ENCODE peak calls at places on chromosome 17, in nine cellular contexts. D is left ventricle myocardium inferior, A is RWPE1, G is breast epithelium, U is tibial nerve, R is adrenal gland, H is body of pancreas, K is heart left ventricle, E is PC-3. T is an unnamed sample.

GRCh38 chr17:17098426-17099035 is 56.3 kb downstream of the MPRIP start:
- DNase-seq in U (peak; percentile 29), K (peak; percentile 75), D (peak; percentile 71), H (no peak), E (no peak), A (no peak), G (no peak), R (no peak), T (no peak)

GRCh38 chr17:83181991-83182619 is 102.7 kb downstream of the METRNL start:
- DNase-seq in K (no peak), G (no peak), E (no peak), D (no peak), H (peak; percentile 1), R (peak; percentile 17), A (no peak), U (peak; percentile 3), T (no peak)

GRCh38 chr17:80850817-80851216 is 140.8 kb upstream of the CHMP6 start:
- DNase-seq in K (no peak), D (no peak), E (no peak), H (no peak), A (no peak), R (no peak), G (no peak), U (no peak), T (no peak)

GRCh38 chr17:7027335-7027734 is 4.5 kb downstream of the BCL6B start:
- DNase-seq in D (no peak), E (no peak), U (no peak), A (no peak), R (no peak), K (no peak), G (no peak), H (no peak), T (no peak)

GRCh38 chr17:20206591-20206990 is 197.4 kb downstream of the SPECC1 start:
- DNase-seq in D (no peak), H (no peak), R (no peak), U (no peak), A (peak; percentile 54), K (no peak), E (peak; percentile 91), G (no peak), T (no peak)

GRCh38 chr17:6085812-6086211 is 15.6 kb downstream of the WSCD1 start:
- DNase-seq in H (no peak), K (no peak), D (no peak), G (no peak), R (no peak), U (no peak), E (no peak), A (no peak), T (no peak)

GRCh38 chr17:70353408-70354092 is 184.2 kb downstream of the KCNJ2 start:
- DNase-seq in E (no peak), U (no peak), A (no peak), H (no peak), D (no peak), R (no peak), G (no peak), K (no peak), T (no peak)

GRCh38 chr17:63356275-63356905 is 89.7 kb downstream of the CYB561 start:
- DNase-seq in H (no peak), K (no peak), R (peak; percentile 61), U (no peak), D (no peak), A (peak; percentile 46), G (no peak), E (peak; percentile 83), T (no peak)

GRCh38 chr17:42191209-42191608 is 3.1 kb downstream of the GHDC start:
- DNase-seq in D (no peak), U (no peak), K (no peak), E (no peak), G (no peak), A (no peak), R (no peak), H (no peak), T (no peak)

GRCh38 chr17:50396261-50397110 is 837 bp downstream of the LRRC59 start:
- DNase-seq in H (peak; percentile 89), U (peak; percentile 19), G (peak; percentile 31), D (no peak), A (peak; percentile 73), R (peak; percentile 80), K (peak; percentile 18), E (peak; percentile 64), T (no peak)

GRCh38 chr17:72381597-72382397 is 261.0 kb downstream of the SOX9 start:
- DNase-seq in A (no peak), D (no peak), H (no peak), U (no peak), K (no peak), R (no peak), G (no peak), E (peak; percentile 44), T (no peak)

GRCh38 chr17:66228887-66229782 is at the start of gene APOH:
- DNase-seq in E (no peak), K (no peak), R (no peak), A (no peak), U (no peak), H (peak; percentile 57), D (no peak), G (no peak), T (no peak)

GRCh38 chr17:4110152-4110551 is 32.7 kb downstream of the ZZEF1 start:
- DNase-seq in D (no peak), E (peak; percentile 78), H (no peak), R (no peak), U (no peak), A (peak; percentile 23), K (no peak), G (no peak), T (no peak)

GRCh38 chr17:83073389-83074063 is 5.9 kb upstream of the METRNL start:
- DNase-seq in H (no peak), E (peak; percentile 72), R (no peak), G (no peak), U (no peak), D (peak; percentile 52), K (no peak), A (peak; percentile 73), T (no peak)

GRCh38 chr17:41948747-41949460 is 17.7 kb upstream of the CNP start:
- DNase-seq in G (no peak), H (no peak), R (no peak), A (no peak), D (no peak), E (no peak), U (no peak), K (no peak), T (no peak)

GRCh38 chr17:10623786-10624338 is 33.2 kb downstream of the MYH3 start:
- DNase-seq in H (no peak), U (no peak), A (no peak), D (no peak), K (no peak), R (no peak), E (no peak), G (no peak), T (no peak)

GRCh38 chr17:78390241-78391050 is 12.0 kb downstream of the PGS1 start:
- DNase-seq in A (no peak), R (no peak), G (no peak), H (no peak), K (peak; percentile 45), E (peak; percentile 66), U (no peak), D (no peak), T (no peak)

GRCh38 chr17:82754297-82755208 is 2.7 kb downstream of the TBCD start:
- DNase-seq in A (no peak), U (no peak), E (no peak), D (no peak), K (no peak), H (no peak), G (no peak), R (no peak), T (peak; percentile 49)

DNA sequence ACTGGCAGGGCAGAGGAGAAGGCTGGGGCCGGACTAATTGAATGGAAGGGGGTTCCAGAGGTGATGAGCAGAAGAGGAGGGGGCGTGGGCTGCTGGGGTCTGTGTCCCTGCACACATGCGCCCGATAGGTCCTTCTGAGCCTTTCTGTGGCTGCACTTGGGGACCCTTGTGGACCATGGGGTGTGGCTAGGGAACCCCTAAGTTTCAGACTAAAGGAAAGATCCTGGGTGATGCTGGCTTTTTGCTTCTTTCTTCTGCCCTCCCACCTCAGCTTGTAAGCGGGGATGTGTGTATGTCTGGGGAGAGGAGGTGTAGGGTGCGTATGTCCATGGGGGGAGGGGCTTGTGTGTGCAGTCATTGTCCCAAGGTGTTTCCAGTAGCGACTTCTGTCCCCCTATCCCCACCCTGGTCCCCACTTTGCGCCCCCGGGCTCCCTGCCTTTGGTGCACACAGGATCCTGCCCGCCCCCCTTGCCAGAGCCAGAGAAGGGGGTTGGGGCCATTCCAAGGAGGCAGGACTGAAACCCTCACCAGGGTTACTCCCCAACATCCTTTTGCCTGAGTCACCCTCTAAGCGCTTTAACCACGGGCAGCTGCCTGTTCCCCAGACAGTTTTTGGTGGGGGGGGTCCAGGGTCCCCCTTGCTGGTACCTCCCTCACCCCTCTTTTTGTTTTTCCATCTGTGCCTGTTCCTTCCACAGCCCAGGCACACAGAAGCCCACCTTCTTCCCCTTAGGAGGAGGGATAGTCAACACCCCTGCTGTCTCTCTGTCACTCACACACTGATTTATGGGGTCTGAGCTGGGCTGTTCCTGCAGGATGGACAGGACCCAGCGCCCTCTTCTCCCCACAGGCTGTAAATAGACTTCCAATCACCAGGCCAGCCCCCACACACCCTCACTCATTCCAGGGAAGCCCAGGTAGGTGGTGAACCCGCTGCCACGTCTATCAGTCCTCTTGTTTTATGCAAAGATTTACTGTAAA is 83.2 kb downstream of the ARHGAP23 start:
- DNase-seq in K (no peak), D (no peak), R (no peak), G (no peak), H (no peak), E (no peak), U (no peak), A (peak; percentile 58), T (no peak)
- H3K27ac ChIP-seq in K (no peak overlapping the region), D (no peak overlapping the region), R (no peak overlapping the region), G (no peak overlapping the region), H (no peak overlapping the region), E (no peak overlapping the region), U (no peak overlapping the region), A (peak overlapping the region; percentile 67), T (peak overlapping the region; percentile 57)

DNA sequence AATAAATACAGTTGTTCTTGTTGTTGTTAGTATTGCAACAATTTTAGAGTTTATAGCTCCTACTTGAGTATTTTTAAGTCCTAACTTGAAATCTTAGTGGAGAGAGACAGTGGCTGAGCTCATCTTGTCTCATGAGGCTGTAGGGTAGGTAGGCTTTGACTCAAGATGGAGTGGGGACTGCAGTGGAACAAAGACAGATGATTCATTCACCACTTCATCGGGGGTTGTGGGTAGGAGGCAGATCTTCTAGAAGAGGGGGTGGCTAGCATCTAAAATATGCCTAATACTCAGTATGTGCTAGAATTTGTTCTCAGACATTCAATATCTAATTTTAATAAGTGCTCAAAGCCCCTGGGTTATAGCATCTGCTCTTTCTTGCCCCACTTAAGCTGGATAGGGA is 13.1 kb upstream of the MMD start:
- DNase-seq in R (no peak), H (no peak), U (no peak), D (no peak), K (no peak), E (no peak), G (no peak), A (no peak), T (no peak)
- H3K27ac ChIP-seq in R (no peak overlapping the region), H (no peak overlapping the region), U (no peak overlapping the region), D (no peak overlapping the region), K (no peak overlapping the region), E (no peak overlapping the region), G (no peak overlapping the region), A (no peak overlapping the region), T (no peak overlapping the region)

GRCh38 chr17:56819431-56820145 is 14.1 kb downstream of the C17orf67 start:
- DNase-seq in A (peak; percentile 78), E (peak; percentile 95), D (no peak), H (peak; percentile 89), U (peak; percentile 90), K (peak; percentile 60), R (peak; percentile 77), G (peak; percentile 44), T (no peak)
- H3K27ac ChIP-seq in A (no peak overlapping the region), E (no peak overlapping the region), D (no peak overlapping the region), H (peak overlapping the region; percentile 23), U (no peak overlapping the region), K (no peak overlapping the region), R (no peak overlapping the region), G (no peak overlapping the region), T (no peak overlapping the region)

GRCh38 chr17:47663997-47664941 is 14.6 kb downstream of the KPNB1 start:
- DNase-seq in R (peak; percentile 65), G (peak; percentile 40), D (no peak), U (peak; percentile 71), H (peak; percentile 70), E (peak; percentile 85), K (peak; percentile 27), A (peak; percentile 41), T (no peak)
- H3K27ac ChIP-seq in R (no peak overlapping the region), G (no peak overlapping the region), D (no peak overlapping the region), U (no peak overlapping the region), H (no peak overlapping the region), E (no peak overlapping the region), K (no peak overlapping the region), A (peak overlapping the region; percentile 38), T (no peak overlapping the region)